ENCODE peak calls at places on chromosomes 5 and 9, in nine cellular contexts. G, R, W, C, I, B, E, P and A are unnamed samples.

GRCh38 chr9:33229359-33230120 is 10.4 kb upstream of the SPINK4 start:
- DNase-seq in P (peak; percentile 82), R (no peak), E (no peak), W (no peak), G (no peak), C (no peak), B (peak; percentile 90), I (peak; percentile 96), A (no peak)

GRCh38 chr9:35714579-35715252 is 17.3 kb downstream of the TLN1 start:
- DNase-seq in E (peak; percentile 29), R (no peak), W (no peak), B (no peak), I (no peak), C (no peak), G (no peak), P (no peak), A (no peak)

GRCh38 chr9:124297553-124297905 is 39.8 kb downstream of the NEK6 start:
- DNase-seq in I (peak; percentile 88), W (no peak), B (peak; percentile 85), R (no peak), E (peak; percentile 90), P (peak; percentile 41), G (no peak), C (peak; percentile 65), A (peak; percentile 98)

GRCh38 chr5:59724482-59725392 is 168.8 kb downstream of the PDE4D start:
- DNase-seq in C (peak; percentile 72), P (peak; percentile 57), B (no peak), G (peak; percentile 41), E (no peak), I (peak; percentile 58), R (peak; percentile 55), W (no peak), A (peak; percentile 80)

GRCh38 chr5:57824047-57824446 is 341.4 kb upstream of the ACTBL2 start:
- DNase-seq in B (no peak), C (no peak), R (no peak), G (no peak), W (no peak), P (no peak), I (peak; percentile 83), E (no peak), A (no peak)

GRCh38 chr5:57650360-57651069 is 167.9 kb upstream of the ACTBL2 start:
- DNase-seq in E (no peak), B (peak; percentile 33), I (peak; percentile 64), P (peak; percentile 75), G (peak; percentile 5), R (peak; percentile 29), W (no peak), C (peak; percentile 62), A (peak; percentile 48)

GRCh38 chr5:78566747-78567449 is 81.7 kb downstream of the LHFPL2 start:
- DNase-seq in G (no peak), I (peak; percentile 23), C (no peak), E (no peak), W (no peak), P (no peak), B (no peak), R (no peak), A (no peak)

GRCh38 chr5:1524481-1524798 is 680 bp upstream of the LPCAT1 start:
- DNase-seq in B (no peak), P (no peak), I (no peak), C (no peak), G (no peak), W (no peak), R (no peak), E (peak; percentile 64), A (no peak)

GRCh38 chr5:79189439-79190234 is 46.3 kb upstream of the JMY start:
- DNase-seq in W (no peak), C (no peak), G (peak; percentile 22), I (no peak), B (no peak), R (no peak), P (no peak), E (no peak), A (peak; percentile 13)

GRCh38 chr5:77972545-77973252 is 196.6 kb upstream of the TBCA start:
- DNase-seq in I (no peak), R (no peak), P (peak; percentile 21), G (peak; percentile 76), E (no peak), C (peak; percentile 75), W (no peak), B (no peak), A (peak; percentile 43)

GRCh38 chr5:168171901-168172717 is 119.3 kb upstream of the WWC1 start:
- DNase-seq in I (no peak), E (no peak), R (no peak), C (no peak), P (no peak), W (no peak), G (no peak), B (no peak), A (no peak)

GRCh38 chr5:37043693-37044092 is 167.1 kb downstream of the NIPBL start:
- DNase-seq in G (no peak), W (no peak), I (peak; percentile 37), C (no peak), E (no peak), R (peak; percentile 2), P (no peak), B (no peak), A (no peak)

GRCh38 chr5:179334017-179334765 is 11.1 kb downstream of the ADAMTS2 start:
- DNase-seq in B (no peak), P (no peak), G (no peak), I (no peak), C (no peak), R (no peak), E (no peak), W (no peak), A (no peak)

GRCh38 chr9:27791311-27791710 is 218.0 kb upstream of the C9orf72 start:
- DNase-seq in E (no peak), P (no peak), W (no peak), G (no peak), R (no peak), C (no peak), I (peak; percentile 15), B (no peak), A (no peak)

DNA sequence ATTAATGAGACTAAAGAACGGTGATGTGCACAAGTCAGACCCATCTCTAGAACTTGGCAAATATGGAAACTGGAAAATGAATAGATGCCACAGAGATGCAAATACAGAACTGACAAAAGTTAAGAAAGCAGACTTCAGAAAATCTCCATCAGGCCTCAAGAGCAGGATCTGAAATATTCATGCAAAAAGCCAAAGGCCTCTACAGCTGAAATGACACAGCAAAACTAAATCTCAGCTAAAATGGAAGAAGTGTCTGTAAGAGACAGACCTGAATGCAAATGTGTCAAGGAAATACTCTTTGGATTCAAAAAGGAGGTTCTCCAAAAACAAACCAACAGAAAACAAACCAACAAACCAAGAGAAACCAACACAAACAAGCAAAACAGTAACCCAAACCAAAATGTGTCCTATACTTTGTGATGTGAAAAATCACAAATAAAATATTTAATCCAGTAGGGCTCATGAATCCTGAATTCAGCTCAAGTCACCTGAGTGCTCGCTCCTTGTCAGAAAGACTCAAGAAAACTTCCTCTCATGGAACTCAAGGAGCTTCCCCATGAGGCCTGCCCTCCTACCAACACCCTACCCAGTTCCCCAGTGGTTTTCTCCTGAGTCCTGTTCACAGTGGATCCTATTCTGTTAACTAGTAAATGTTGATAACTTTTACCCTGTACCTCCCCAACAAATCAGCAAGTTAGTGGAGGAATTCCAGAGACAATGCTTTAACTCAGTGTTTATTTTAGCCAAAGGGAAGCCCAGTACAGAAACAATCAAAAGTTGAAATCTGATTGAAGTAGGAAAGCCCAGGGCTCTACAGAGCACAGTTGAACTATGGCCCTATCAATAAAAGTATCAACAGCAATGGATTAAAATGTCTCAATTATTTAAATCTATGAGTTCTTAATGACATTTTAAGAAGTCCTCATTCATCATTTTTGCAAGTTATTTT is 14.6 kb downstream of the MRPS27 start:
- DNase-seq in I (no peak), E (no peak), B (no peak), R (peak; percentile 64), G (no peak), W (no peak), P (no peak), C (peak; percentile 6), A (no peak)
- H3K4me1 ChIP-seq in I (peaks cover 9% of the 10 kb centered on the region), E (no peaks in the 10 kb centered on the region), B (peaks cover 33% of the 10 kb centered on the region), R (peaks cover 78% of the 10 kb centered on the region), G (peaks cover 9% of the 10 kb centered on the region), W (peaks cover 5% of the 10 kb centered on the region), P (peaks cover 22% of the 10 kb centered on the region), C (peaks cover 43% of the 10 kb centered on the region), A (peaks cover 19% of the 10 kb centered on the region)

DNA sequence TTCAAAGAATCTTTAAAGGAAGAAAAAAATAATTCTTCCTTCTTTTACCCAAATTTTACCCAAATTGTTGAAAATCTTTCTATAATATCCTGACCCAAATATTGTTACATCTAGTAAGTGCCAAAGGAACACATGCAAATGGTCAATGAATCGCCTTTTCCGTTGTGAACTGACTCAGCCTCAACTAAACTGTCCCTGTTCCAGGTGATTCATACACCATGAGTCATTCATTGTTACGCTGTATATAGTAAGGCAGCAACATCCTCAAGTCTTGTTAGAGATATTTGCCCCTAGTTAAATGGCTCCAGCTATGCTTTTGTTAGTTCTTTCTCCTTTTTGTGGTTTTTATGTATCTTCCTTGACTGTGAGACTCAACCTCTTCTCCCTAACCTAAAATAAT is 9.7 kb downstream of the PTGER4 start:
- DNase-seq in P (peak; percentile 68), E (no peak), B (no peak), R (no peak), C (no peak), G (no peak), I (peak; percentile 99), W (no peak), A (no peak)
- H3K4me1 ChIP-seq in P (no peaks in the 10 kb centered on the region), E (no peaks in the 10 kb centered on the region), B (peaks cover 62% of the 10 kb centered on the region), R (no peaks in the 10 kb centered on the region), C (no peaks in the 10 kb centered on the region), G (no peaks in the 10 kb centered on the region), I (peaks cover 50% of the 10 kb centered on the region), W (peaks cover 6% of the 10 kb centered on the region), A (no peaks in the 10 kb centered on the region)

GRCh38 chr5:138489705-138490104 is 24.4 kb downstream of the EGR1 start:
- DNase-seq in E (no peak), I (no peak), W (no peak), G (no peak), C (no peak), B (peak; percentile 40), P (peak; percentile 11), R (no peak), A (peak; percentile 41)
- H3K4me1 ChIP-seq in E (no peaks in the 10 kb centered on the region), I (peaks cover 6% of the 10 kb centered on the region), W (peaks cover 41% of the 10 kb centered on the region), G (peaks cover 6% of the 10 kb centered on the region), C (peaks cover 31% of the 10 kb centered on the region), B (peaks cover 44% of the 10 kb centered on the region), P (peaks cover 32% of the 10 kb centered on the region), R (peaks cover 26% of the 10 kb centered on the region), A (peaks cover 33% of the 10 kb centered on the region)

GRCh38 chr5:150519978-150520377 is 12.0 kb downstream of the NDST1 start:
- DNase-seq in B (no peak), C (no peak), G (no peak), I (no peak), E (no peak), R (no peak), P (no peak), W (no peak), A (no peak)
- H3K4me1 ChIP-seq in B (peaks cover 97% of the 10 kb centered on the region), C (peaks cover 20% of the 10 kb centered on the region), G (peaks cover 29% of the 10 kb centered on the region), I (peaks cover 24% of the 10 kb centered on the region), E (no peaks in the 10 kb centered on the region), R (peaks cover 43% of the 10 kb centered on the region), P (peaks cover 64% of the 10 kb centered on the region), W (peaks cover 73% of the 10 kb centered on the region), A (peaks cover 45% of the 10 kb centered on the region)